ENCODE peak calls at places on chromosomes 6 and 20, in four cellular contexts. Y, Z, R and V are unnamed samples.

GRCh38 chr6:107235521-107235920 is 120.2 kb upstream of the BEND3 start:
- DNase-seq in Y (no peak), Z (no peak), R (no peak), V (no peak)

GRCh38 chr6:37838209-37838921 is 18.8 kb downstream of the ZFAND3 start:
- DNase-seq in Y (no peak), Z (no peak), R (no peak), V (no peak)

GRCh38 chr20:19890358-19891117 is 126.6 kb upstream of the NAA20 start:
- DNase-seq in Y (no peak), Z (no peak), R (no peak), V (no peak)

GRCh38 chr6:16276991-16277981 is 38.9 kb downstream of the GMPR start:
- DNase-seq in Y (no peak), Z (peak), R (peak), V (peak)

GRCh38 chr6:56314683-56315523 is 67.5 kb upstream of the COL21A1 start:
- DNase-seq in Y (no peak), Z (peak), R (no peak), V (peak)

GRCh38 chr6:93417421-93417996 is 1.9 kb downstream of the EPHA7 start:
- DNase-seq in Y (no peak), Z (no peak), R (no peak), V (no peak)

GRCh38 chr6:32113386-32114352 is 4.5 kb upstream of the TNXB start:
- DNase-seq in Y (no peak), Z (peak), R (no peak), V (peak)

GRCh38 chr20:1490643-1491042 is 577 bp downstream of the SIRPB2 start:
- DNase-seq in Y (no peak), Z (no peak), R (no peak), V (no peak)

GRCh38 chr6:143843689-143844405 is 709 bp downstream of the LTV1 start:
- DNase-seq in Y (no peak), Z (no peak), R (no peak), V (peak)

GRCh38 chr6:3489961-3490621 is 33.2 kb upstream of the SLC22A23 start:
- DNase-seq in Y (no peak), Z (no peak), R (no peak), V (no peak)

GRCh38 chr6:121639041-121639440 is 203.6 kb downstream of the GJA1 start:
- DNase-seq in Y (no peak), Z (no peak), R (no peak), V (no peak)

GRCh38 chr6:52063584-52064400 is 23.6 kb downstream of the PKHD1 start:
- DNase-seq in Y (peak), Z (peak), R (peak), V (peak)

GRCh38 chr20:64146936-64147451 is 17.3 kb upstream of the MYT1 start:
- DNase-seq in Y (no peak), Z (no peak), R (no peak), V (no peak)

GRCh38 chr20:37968726-37969401 is 64.4 kb downstream of the TTI1 start:
- DNase-seq in Y (no peak), Z (no peak), R (no peak), V (no peak)

GRCh38 chr6:35489995-35490791 is 6.7 kb downstream of the TEAD3 start:
- DNase-seq in Y (no peak), Z (peak), R (peak), V (no peak)

GRCh38 chr20:19701449-19701848 is 56.6 kb upstream of the RIN2 start:
- DNase-seq in Y (no peak), Z (no peak), R (no peak), V (no peak)

GRCh38 chr6:13807691-13808090 is 6.7 kb downstream of the MCUR1 start:
- DNase-seq in Y (no peak), Z (no peak), R (no peak), V (no peak)

GRCh38 chr6:47897233-47897632 is 115.4 kb downstream of the OPN5 start:
- DNase-seq in Y (no peak), Z (no peak), R (no peak), V (no peak)

GRCh38 chr20:10671850-10672578 is 1.8 kb downstream of the JAG1 start:
- DNase-seq in Y (no peak), Z (peak), R (no peak), V (no peak)

GRCh38 chr6:71375676-71376075 is 87.1 kb downstream of the OGFRL1 start:
- DNase-seq in Y (no peak), Z (no peak), R (no peak), V (peak)

GRCh38 chr20:58606184-58606583 is 44.9 kb upstream of the STX16 start:
- DNase-seq in Y (no peak), Z (no peak), R (no peak), V (no peak)

GRCh38 chr6:107624541-107624940 is 134.6 kb downstream of the SOBP start:
- DNase-seq in Y (no peak), Z (no peak), R (no peak), V (no peak)

GRCh38 chr6:32825966-32826365 is 9.2 kb upstream of the HLA-DOB start:
- DNase-seq in Y (no peak), Z (no peak), R (no peak), V (peak)

GRCh38 chr20:41654884-41655283 is 36.7 kb upstream of the CHD6 start:
- DNase-seq in Y (no peak), Z (peak), R (no peak), V (no peak)

GRCh38 chr6:33167374-33168148 is 24.7 kb downstream of the COL11A2 start:
- DNase-seq in Y (no peak), Z (no peak), R (no peak), V (no peak)

GRCh38 chr20:38805958-38806854 is 709 bp downstream of the PPP1R16B start:
- DNase-seq in Y (no peak), Z (peak), R (no peak), V (no peak)

GRCh38 chr6:122792796-122793195 is 3.7 kb downstream of the SMPDL3A start:
- DNase-seq in Y (no peak), Z (no peak), R (no peak), V (no peak)

GRCh38 chr6:148884461-148884860 is 137.6 kb downstream of the UST start:
- DNase-seq in Y (no peak), Z (no peak), R (no peak), V (no peak)

GRCh38 chr6:4316867-4317400 is 181.6 kb upstream of the ECI2 start:
- DNase-seq in Y (no peak), Z (no peak), R (no peak), V (no peak)

GRCh38 chr6:5403619-5404018 is 142.3 kb downstream of the FARS2 start:
- DNase-seq in Y (no peak), Z (no peak), R (no peak), V (no peak)

GRCh38 chr6:143581835-143582480 is 70.4 kb upstream of the FUCA2 start:
- DNase-seq in Y (no peak), Z (no peak), R (no peak), V (peak)

GRCh38 chr20:13458860-13459451 is 179.8 kb downstream of the TASP1 start:
- DNase-seq in Y (no peak), Z (peak), R (no peak), V (peak)

GRCh38 chr6:10507715-10508114 is 13.4 kb upstream of the GCNT2 start:
- DNase-seq in Y (no peak), Z (no peak), R (no peak), V (no peak)

GRCh38 chr6:113927001-113927400 is 43.9 kb downstream of the HDAC2 start:
- DNase-seq in Y (no peak), Z (no peak), R (no peak), V (no peak)

GRCh38 chr6:50610562-50610961 is 102.8 kb upstream of the TFAP2D start:
- DNase-seq in Y (no peak), Z (no peak), R (no peak), V (no peak)

GRCh38 chr6:50187212-50188055 is 137.7 kb upstream of the DEFB112 start:
- DNase-seq in Y (no peak), Z (no peak), R (no peak), V (no peak)

GRCh38 chr6:157808405-157808950 is 14.6 kb upstream of the SNX9 start:
- DNase-seq in Y (no peak), Z (no peak), R (no peak), V (no peak)

GRCh38 chr6:157806496-157807215 is 16.4 kb upstream of the SNX9 start:
- DNase-seq in Y (no peak), Z (no peak), R (no peak), V (no peak)

GRCh38 chr6:157800420-157801237 is 22.4 kb upstream of the SNX9 start:
- DNase-seq in Y (peak), Z (no peak), R (no peak), V (no peak)

GRCh38 chr6:157809613-157810012 is 13.4 kb upstream of the SNX9 start:
- DNase-seq in Y (no peak), Z (no peak), R (no peak), V (no peak)

DNA sequence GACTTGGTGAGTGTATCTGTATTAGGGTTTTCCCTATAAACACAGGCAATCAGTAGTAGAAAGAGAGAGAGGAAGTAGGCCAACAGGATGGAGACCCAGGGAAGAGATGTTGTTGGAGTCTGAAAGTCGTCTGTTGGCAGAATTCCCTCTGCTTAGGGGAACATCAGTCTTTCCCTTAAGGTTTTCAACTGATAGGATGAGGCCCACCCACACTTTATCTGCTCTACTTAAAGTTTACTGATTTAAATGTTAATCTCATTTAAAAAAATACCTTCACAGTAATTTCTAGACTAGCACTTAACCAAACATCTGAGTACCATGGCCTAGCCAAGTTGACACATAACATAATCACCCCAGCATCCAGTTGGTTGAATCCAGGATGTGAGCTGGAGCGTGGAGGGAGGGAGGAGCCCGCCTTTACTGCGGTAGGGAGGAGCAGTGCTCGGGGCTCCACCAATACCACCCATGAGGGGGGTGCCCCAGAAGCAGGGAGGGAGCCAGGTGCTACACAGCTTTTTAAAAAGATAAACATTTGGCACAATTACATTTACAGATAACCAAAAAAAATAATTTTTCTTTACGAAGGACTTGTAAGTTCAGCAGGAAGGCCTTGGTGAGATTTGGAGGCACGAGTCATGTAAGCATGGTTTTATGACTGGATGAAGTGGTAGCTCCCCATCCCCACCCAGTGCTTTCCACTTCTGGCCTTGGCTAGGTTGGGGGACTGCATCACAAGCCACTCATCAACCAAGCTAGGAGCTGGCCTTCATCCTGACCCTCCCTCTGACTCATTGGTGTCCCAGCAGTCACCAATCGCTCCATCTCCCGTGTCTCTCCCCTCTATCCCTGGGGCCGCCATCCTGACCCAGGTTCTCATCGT is 18.4 kb upstream of the SNX9 start:
- DNase-seq in Y (no peak), Z (peak), R (no peak), V (no peak)
- TF ChIP-seq TAF1 in Y (no peak), Z (no peak), R (no peak), V (no peak)

GRCh38 chr6:40585218-40585617 is 1.9 kb downstream of the LRFN2 start:
- DNase-seq in Y (no peak), Z (no peak), R (no peak), V (no peak)

GRCh38 chr6:40586369-40586768 is 795 bp downstream of the LRFN2 start:
- DNase-seq in Y (no peak), Z (no peak), R (no peak), V (no peak)

GRCh38 chr6:40586800-40587201 is 363 bp downstream of the LRFN2 start:
- DNase-seq in Y (no peak), Z (no peak), R (no peak), V (no peak)

GRCh38 chr6:40584741-40585140 is 2.4 kb downstream of the LRFN2 start:
- DNase-seq in Y (no peak), Z (no peak), R (no peak), V (no peak)

GRCh38 chr6:40585661-40586269 is 1.4 kb downstream of the LRFN2 start:
- DNase-seq in Y (no peak), Z (no peak), R (no peak), V (no peak)
- TF ChIP-seq BRCA1 in Y (no peak), Z (no peak), R (no peak), V (no peak)

DNA sequence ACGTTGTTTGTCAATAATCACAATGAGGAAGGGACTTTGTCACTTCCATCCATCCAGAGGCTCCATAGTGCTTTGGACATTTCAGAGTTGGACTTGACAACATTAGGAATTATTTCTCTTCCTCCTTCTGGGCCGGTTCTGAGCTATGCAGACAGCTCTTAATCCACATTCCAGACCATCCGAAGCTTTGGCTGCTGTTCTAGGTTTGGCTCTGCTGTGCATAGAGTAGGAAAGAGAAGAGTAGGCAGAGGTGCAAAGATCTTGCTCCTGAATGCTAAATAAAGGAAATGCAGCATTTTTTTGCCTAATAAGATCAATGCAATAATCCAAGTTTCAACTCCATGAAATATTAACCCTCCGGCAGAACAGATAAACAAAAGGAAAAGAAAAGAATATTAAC is 251.8 kb upstream of the PRND start:
- DNase-seq in Y (no peak), Z (no peak), R (no peak), V (no peak)
- H3K9ac ChIP-seq in Y (no peak), Z (no peak), R (no peak), V (no peak)

DNA sequence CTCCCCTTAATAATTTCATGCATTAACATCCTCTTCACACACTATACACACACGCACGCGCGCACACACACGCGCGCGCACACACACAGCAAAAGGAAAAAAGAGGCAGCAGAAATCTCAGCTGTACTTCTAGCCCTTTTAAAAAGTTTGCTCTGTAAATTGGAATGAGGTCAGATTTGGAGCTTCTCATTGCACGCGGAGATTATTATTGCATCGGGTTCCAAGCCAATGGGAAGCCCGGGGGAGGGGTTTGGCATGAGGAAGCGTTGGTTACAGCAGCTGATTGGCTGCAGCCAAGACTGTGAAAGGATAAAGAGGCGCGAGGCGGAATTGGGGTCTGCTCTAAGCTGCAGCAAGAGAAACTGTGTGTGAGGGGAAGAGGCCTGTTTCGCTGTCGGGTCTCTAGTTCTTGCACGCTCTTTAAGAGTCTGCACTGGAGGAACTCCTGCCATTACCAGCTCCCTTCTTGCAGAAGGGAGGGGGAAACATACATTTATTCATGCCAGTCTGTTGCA is at the start of gene SOX4:
- DNase-seq in Y (peak), Z (peak), R (peak), V (peak)
- TF ChIP-seq TAF1 in Y (peak), Z (no peak), R (peak), V (peak)

GRCh38 chr20:25293507-25293906 is 45.6 kb downstream of the PYGB start:
- DNase-seq in Y (no peak), Z (no peak), R (no peak), V (no peak)
- TF ChIP-seq BRCA1 in Y (no peak), Z (no peak), R (no peak), V (no peak)

GRCh38 chr20:44426879-44427785 is 48.5 kb upstream of the TTPAL start:
- DNase-seq in Y (no peak), Z (no peak), R (no peak), V (no peak)
- H3K9ac ChIP-seq in Y (no peak), Z (no peak), R (no peak), V (no peak)

DNA sequence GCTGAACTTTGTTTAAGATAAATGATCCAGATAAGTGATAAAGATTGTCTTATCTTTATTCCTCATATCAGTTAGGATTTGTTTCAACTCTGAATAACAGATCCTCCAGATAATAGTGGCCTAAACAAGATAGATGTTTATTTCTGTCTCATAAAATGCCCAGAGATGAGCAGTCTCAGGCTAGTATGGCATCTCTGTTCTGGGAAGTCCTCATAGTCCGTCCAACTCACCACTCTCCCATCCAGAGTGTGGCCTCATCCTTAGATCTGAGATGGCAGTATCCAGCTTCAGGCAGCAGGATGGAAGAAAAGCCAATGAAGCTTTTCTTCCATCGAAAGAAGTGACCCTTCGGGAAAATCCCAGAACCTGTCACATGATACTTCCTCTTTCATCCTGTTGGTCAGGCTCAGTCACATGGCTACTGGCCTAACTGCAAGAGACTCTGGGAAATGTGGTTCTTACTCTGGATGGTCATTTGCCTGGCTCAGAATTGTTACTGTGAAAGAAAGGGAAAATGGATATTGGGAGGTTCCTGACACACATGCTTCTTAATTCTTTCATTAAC is 29.4 kb upstream of the TAGAP start:
- DNase-seq in Y (no peak), Z (peak), R (no peak), V (no peak)
- TF ChIP-seq TAF1 in Y (no peak), Z (no peak), R (peak), V (no peak)

GRCh38 chr20:63073051-63073737 is 66.4 kb upstream of the BHLHE23 start:
- DNase-seq in Y (no peak), Z (no peak), R (no peak), V (no peak)

GRCh38 chr20:63070301-63070625 is 63.5 kb upstream of the BHLHE23 start:
- DNase-seq in Y (no peak), Z (no peak), R (no peak), V (no peak)

GRCh38 chr20:63072231-63072791 is 65.5 kb upstream of the BHLHE23 start:
- DNase-seq in Y (no peak), Z (no peak), R (no peak), V (no peak)

GRCh38 chr20:63070771-63071540 is 64.2 kb upstream of the BHLHE23 start:
- DNase-seq in Y (no peak), Z (no peak), R (no peak), V (no peak)

GRCh38 chr20:63071541-63072181 is 64.9 kb upstream of the BHLHE23 start:
- DNase-seq in Y (no peak), Z (peak), R (peak), V (no peak)
- TF ChIP-seq BRCA1 in Y (no peak), Z (no peak), R (no peak), V (no peak)

DNA sequence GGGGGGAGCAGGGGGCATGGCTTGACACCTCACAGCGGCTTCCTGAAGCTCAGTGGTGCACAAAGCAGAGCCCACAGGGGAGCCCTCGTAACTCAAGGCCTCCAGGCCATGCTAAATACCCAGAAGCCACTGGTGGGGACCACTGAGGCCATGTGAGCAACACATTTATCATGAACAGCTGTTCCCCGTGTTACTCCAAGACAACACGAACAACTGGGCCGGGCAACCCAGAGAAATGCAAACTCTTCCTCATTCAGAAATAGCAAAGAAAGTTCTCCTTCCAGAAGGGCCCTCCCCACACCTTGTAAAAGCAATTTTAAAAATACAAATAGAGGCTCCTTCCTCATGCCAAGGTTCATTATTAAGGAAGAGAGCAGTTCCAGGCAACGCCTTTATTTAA is 36.3 kb upstream of the SLCO4A1 start:
- DNase-seq in Y (no peak), Z (no peak), R (no peak), V (no peak)
- H3K9ac ChIP-seq in Y (no peak), Z (no peak), R (no peak), V (no peak)